ENCODE peak calls at places on chromosomes 4 and X, in nine cellular contexts. One of them, this sample, is unnamed.

GRCh38 chr4:138870739-138871633 is 144.6 kb upstream of the NOCT start:
- DNase-seq in heart left ventricle: peak
- DNase-seq in Peyer's patch: peak
- DNase-seq in stomach: peak
- DNase-seq in tibial nerve: peak
- DNase-seq in NB4: peak
- DNase-seq in K562: peak
- DNase-seq in sigmoid colon: peak
- DNase-seq in transverse colon: peak
- DNase-seq in this sample: peak

GRCh38 chr4:160175064-160175643 is 1072.3 kb downstream of the RAPGEF2 start:
- DNase-seq in K562: no peak
- DNase-seq in stomach: no peak
- DNase-seq in transverse colon: no peak
- DNase-seq in Peyer's patch: no peak
- DNase-seq in sigmoid colon: no peak
- DNase-seq in heart left ventricle: no peak
- DNase-seq in tibial nerve: no peak
- DNase-seq in NB4: no peak
- DNase-seq in this sample: no peak

GRCh38 chr4:142960134-142960533 is 114.0 kb upstream of the INPP4B start:
- DNase-seq in heart left ventricle: no peak
- DNase-seq in sigmoid colon: no peak
- DNase-seq in stomach: no peak
- DNase-seq in K562: no peak
- DNase-seq in transverse colon: no peak
- DNase-seq in tibial nerve: no peak
- DNase-seq in Peyer's patch: no peak
- DNase-seq in NB4: no peak
- DNase-seq in this sample: no peak

GRCh38 chr4:168514249-168514852 is 17.5 kb downstream of the PALLD start:
- DNase-seq in sigmoid colon: no peak
- DNase-seq in tibial nerve: no peak
- DNase-seq in NB4: peak
- DNase-seq in stomach: no peak
- DNase-seq in transverse colon: no peak
- DNase-seq in heart left ventricle: no peak
- DNase-seq in Peyer's patch: no peak
- DNase-seq in K562: no peak
- DNase-seq in this sample: no peak

GRCh38 chr4:80831383-80832361 is 198.8 kb upstream of the BMP3 start:
- DNase-seq in stomach: no peak
- DNase-seq in sigmoid colon: no peak
- DNase-seq in tibial nerve: no peak
- DNase-seq in heart left ventricle: no peak
- DNase-seq in transverse colon: no peak
- DNase-seq in K562: no peak
- DNase-seq in NB4: no peak
- DNase-seq in Peyer's patch: no peak
- DNase-seq in this sample: no peak

GRCh38 chr4:147056951-147057630 is 111.4 kb upstream of the TTC29 start:
- DNase-seq in stomach: no peak
- DNase-seq in sigmoid colon: no peak
- DNase-seq in NB4: peak
- DNase-seq in transverse colon: no peak
- DNase-seq in tibial nerve: no peak
- DNase-seq in heart left ventricle: no peak
- DNase-seq in K562: no peak
- DNase-seq in Peyer's patch: no peak
- DNase-seq in this sample: no peak

GRCh38 chrX:69618803-69619202 is 2.9 kb downstream of the EDA start:
- DNase-seq in stomach: no peak
- DNase-seq in K562: no peak
- DNase-seq in transverse colon: peak
- DNase-seq in heart left ventricle: peak
- DNase-seq in Peyer's patch: no peak
- DNase-seq in NB4: peak
- DNase-seq in tibial nerve: no peak
- DNase-seq in sigmoid colon: no peak
- DNase-seq in this sample: no peak

GRCh38 chrX:153876112-153876491 is 9.9 kb downstream of the L1CAM start:
- DNase-seq in heart left ventricle: no peak
- DNase-seq in tibial nerve: no peak
- DNase-seq in sigmoid colon: no peak
- DNase-seq in Peyer's patch: no peak
- DNase-seq in NB4: no peak
- DNase-seq in stomach: no peak
- DNase-seq in transverse colon: no peak
- DNase-seq in K562: no peak
- DNase-seq in this sample: no peak

DNA sequence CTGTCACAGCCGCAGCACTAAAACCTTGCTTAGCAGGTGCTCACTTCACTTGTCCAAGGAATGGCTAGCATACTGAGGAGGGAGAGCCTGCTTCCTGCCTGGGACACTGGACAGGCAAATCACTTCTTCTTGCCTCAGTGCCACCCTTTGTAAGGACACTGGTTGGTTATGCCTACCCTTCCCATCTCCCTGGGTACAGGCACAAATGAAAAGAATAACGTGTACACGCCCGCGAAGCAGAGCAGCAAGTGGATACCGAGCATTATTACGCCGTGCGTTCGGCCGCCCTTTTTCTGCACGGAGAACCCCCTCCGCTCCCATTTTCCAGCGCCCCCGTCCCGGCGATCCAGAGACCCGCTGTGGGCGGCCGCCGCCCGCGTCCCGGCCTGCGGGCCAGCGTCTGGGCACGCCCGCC is 338 bp upstream of the KLHL2 start:
- DNase-seq in Peyer's patch: no peak
- DNase-seq in heart left ventricle: peak
- DNase-seq in tibial nerve: no peak
- DNase-seq in NB4: peak
- DNase-seq in transverse colon: peak
- DNase-seq in K562: no peak
- DNase-seq in stomach: no peak
- DNase-seq in sigmoid colon: peak
- DNase-seq in this sample: no peak
- TF ChIP-seq POLR2A in Peyer's patch: no peak
- TF ChIP-seq POLR2A in heart left ventricle: no peak
- TF ChIP-seq POLR2A in tibial nerve: no peak
- TF ChIP-seq POLR2A in NB4: no peak
- TF ChIP-seq POLR2A in transverse colon: no peak
- TF ChIP-seq POLR2A in K562: no peak
- TF ChIP-seq POLR2A in stomach: no peak
- TF ChIP-seq POLR2A in sigmoid colon: no peak
- TF ChIP-seq POLR2A in this sample: no peak

DNA sequence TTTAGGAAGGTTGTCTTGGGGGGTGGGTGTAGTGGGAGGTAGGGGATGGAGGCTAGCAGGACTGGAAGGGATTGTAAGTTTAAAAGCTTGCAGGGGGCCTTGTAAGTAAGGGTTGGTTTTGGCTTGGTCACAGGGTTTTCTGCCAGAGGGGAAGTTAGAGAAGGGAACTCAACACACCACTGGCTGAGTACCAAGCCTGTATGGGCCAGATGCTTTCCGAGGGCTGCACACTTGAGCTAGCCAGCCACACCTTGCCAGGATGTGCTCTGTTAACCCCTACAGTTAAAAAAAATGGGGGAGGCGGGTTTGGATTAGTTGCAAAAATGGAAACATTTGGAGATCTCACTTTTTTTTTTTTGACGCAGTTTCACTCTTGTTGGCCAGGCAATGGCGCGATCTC is 1.2 kb upstream of the RPS3A start:
- DNase-seq in stomach: no peak
- DNase-seq in tibial nerve: no peak
- DNase-seq in NB4: peak
- DNase-seq in heart left ventricle: peak
- DNase-seq in K562: no peak
- DNase-seq in Peyer's patch: no peak
- DNase-seq in transverse colon: peak
- DNase-seq in sigmoid colon: peak
- DNase-seq in this sample: peak
- TF ChIP-seq POLR2A in stomach: no peak
- TF ChIP-seq POLR2A in tibial nerve: no peak
- TF ChIP-seq POLR2A in NB4: no peak
- TF ChIP-seq POLR2A in heart left ventricle: no peak
- TF ChIP-seq POLR2A in K562: no peak
- TF ChIP-seq POLR2A in Peyer's patch: no peak
- TF ChIP-seq POLR2A in transverse colon: no peak
- TF ChIP-seq POLR2A in sigmoid colon: no peak
- TF ChIP-seq POLR2A in this sample: no peak

DNA sequence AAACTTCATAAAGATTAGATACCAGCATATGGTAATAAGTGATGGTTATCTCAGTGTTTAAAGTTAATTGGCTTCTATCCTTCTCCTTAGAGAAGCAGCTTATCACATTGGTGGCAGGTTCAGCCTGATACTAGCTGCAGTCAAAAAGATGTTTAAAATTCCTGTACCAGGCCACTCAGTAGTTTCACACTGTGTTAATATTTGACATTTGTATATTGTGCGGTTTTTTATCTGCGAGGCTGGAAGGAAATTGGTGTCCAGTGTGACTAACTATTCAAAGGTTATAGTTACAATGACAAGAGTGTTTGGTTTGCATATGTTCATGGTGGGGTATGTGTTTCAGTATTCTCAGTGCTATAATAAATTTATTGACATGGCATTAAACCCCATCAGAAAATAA is 27.5 kb upstream of the TBC1D8B start:
- DNase-seq in stomach: no peak
- DNase-seq in transverse colon: no peak
- DNase-seq in K562: no peak
- DNase-seq in Peyer's patch: no peak
- DNase-seq in NB4: no peak
- DNase-seq in heart left ventricle: no peak
- DNase-seq in sigmoid colon: no peak
- DNase-seq in tibial nerve: no peak
- DNase-seq in this sample: no peak
- TF ChIP-seq POLR2A in stomach: no peak
- TF ChIP-seq POLR2A in transverse colon: no peak
- TF ChIP-seq POLR2A in K562: no peak
- TF ChIP-seq POLR2A in Peyer's patch: no peak
- TF ChIP-seq POLR2A in NB4: no peak
- TF ChIP-seq POLR2A in heart left ventricle: no peak
- TF ChIP-seq POLR2A in sigmoid colon: no peak
- TF ChIP-seq POLR2A in tibial nerve: no peak
- TF ChIP-seq POLR2A in this sample: no peak

GRCh38 chrX:47361538-47362511 is 8.6 kb upstream of the ZNF157 start:
- DNase-seq in stomach: peak
- DNase-seq in tibial nerve: peak
- DNase-seq in K562: peak
- DNase-seq in transverse colon: peak
- DNase-seq in Peyer's patch: peak
- DNase-seq in sigmoid colon: peak
- DNase-seq in heart left ventricle: peak
- DNase-seq in NB4: peak
- DNase-seq in this sample: peak
- TF ChIP-seq POLR2A in stomach: no peak
- TF ChIP-seq POLR2A in tibial nerve: no peak
- TF ChIP-seq POLR2A in K562: no peak
- TF ChIP-seq POLR2A in transverse colon: no peak
- TF ChIP-seq POLR2A in Peyer's patch: no peak
- TF ChIP-seq POLR2A in sigmoid colon: no peak
- TF ChIP-seq POLR2A in heart left ventricle: no peak
- TF ChIP-seq POLR2A in NB4: no peak
- TF ChIP-seq POLR2A in this sample: no peak

This sample was measured in gastrocnemius medialis.